ENCODE peak calls at places on chromosomes 5 and 9, in seven cellular contexts. S is OCI-LY7, N is GM23248, J is astrocyte, L is IMR-90, K is HCT116, W is hepatocyte. A is an unnamed sample.

GRCh38 chr5:53172630-53173029 is 63.1 kb upstream of the MOCS2 start:
- DNase-seq in S (no peak), N (no peak), J (no peak), L (no peak), K (no peak), W (no peak), A (no peak)

GRCh38 chr5:91419571-91420537 is 36.7 kb upstream of the ARRDC3 start:
- DNase-seq in S (peak; percentile 65), N (peak; percentile 63), J (no peak), L (peak; percentile 55), K (peak; percentile 48), W (peak; percentile 73), A (peak; percentile 61)

GRCh38 chr5:34762321-34762871 is 76.6 kb upstream of the TTC23L start:
- DNase-seq in S (no peak), N (peak; percentile 93), J (peak; percentile 92), L (peak; percentile 97), K (no peak), W (peak; percentile 70), A (no peak)

GRCh38 chr9:131585375-131585774 is 40.1 kb downstream of the PRRT1B start:
- DNase-seq in S (peak; percentile 33), N (no peak), J (no peak), L (peak; percentile 7), K (no peak), W (no peak), A (peak; percentile 75)

GRCh38 chr9:35538361-35539234 is 48.7 kb downstream of the RUSC2 start:
- DNase-seq in S (no peak), N (peak; percentile 90), J (peak; percentile 82), L (peak; percentile 82), K (no peak), W (peak; percentile 77), A (no peak)

GRCh38 chr5:132901036-132901435 is 27.6 kb downstream of the LEAP2 start:
- DNase-seq in S (peak; percentile 69), N (no peak), J (no peak), L (no peak), K (no peak), W (no peak), A (no peak)

GRCh38 chr5:176793343-176793699 is 17.0 kb upstream of the UNC5A start:
- DNase-seq in S (no peak), N (no peak), J (no peak), L (no peak), K (no peak), W (no peak), A (no peak)

GRCh38 chr9:129697111-129697955 is 31.9 kb downstream of the PRRX2 start:
- DNase-seq in S (no peak), N (peak; percentile 97), J (peak; percentile 53), L (peak; percentile 78), K (no peak), W (peak; percentile 87), A (no peak)

GRCh38 chr9:87099383-87099782 is 152.1 kb upstream of the GAS1 start:
- DNase-seq in S (no peak), N (peak; percentile 14), J (no peak), L (no peak), K (no peak), W (no peak), A (no peak)

GRCh38 chr5:180959661-180960060 is 29.0 kb upstream of the BTNL3 start:
- DNase-seq in S (no peak), N (no peak), J (no peak), L (no peak), K (no peak), W (no peak), A (peak; percentile 6)

GRCh38 chr5:32805966-32806626 is 95.0 kb downstream of the NPR3 start:
- DNase-seq in S (no peak), N (peak; percentile 94), J (peak; percentile 70), L (peak; percentile 94), K (no peak), W (peak; percentile 40), A (no peak)

GRCh38 chr5:6759401-6759800 is 46.2 kb downstream of the TENT4A start:
- DNase-seq in S (no peak), N (no peak), J (no peak), L (no peak), K (no peak), W (no peak), A (no peak)

GRCh38 chr9:72952914-72953313 is at the start of gene ALDH1A1:
- DNase-seq in S (peak; percentile 4), N (no peak), J (no peak), L (no peak), K (no peak), W (peak; percentile 50), A (no peak)

GRCh38 chr5:59648949-59649921 is 244.3 kb downstream of the PDE4D start:
- DNase-seq in S (no peak), N (no peak), J (peak; percentile 90), L (no peak), K (no peak), W (peak; percentile 66), A (no peak)

GRCh38 chr5:2686725-2687124 is 64.8 kb downstream of the IRX2 start:
- DNase-seq in S (no peak), N (peak; percentile 22), J (no peak), L (no peak), K (no peak), W (no peak), A (no peak)

GRCh38 chr5:2684606-2685005 is 66.9 kb downstream of the IRX2 start:
- DNase-seq in S (no peak), N (no peak), J (no peak), L (no peak), K (no peak), W (no peak), A (no peak)

GRCh38 chr5:2683720-2684119 is 67.8 kb downstream of the IRX2 start:
- DNase-seq in S (no peak), N (no peak), J (no peak), L (no peak), K (no peak), W (no peak), A (no peak)

GRCh38 chr5:2686296-2686695 is 65.2 kb downstream of the IRX2 start:
- DNase-seq in S (no peak), N (peak; percentile 1), J (peak; percentile 22), L (no peak), K (no peak), W (no peak), A (no peak)

DNA sequence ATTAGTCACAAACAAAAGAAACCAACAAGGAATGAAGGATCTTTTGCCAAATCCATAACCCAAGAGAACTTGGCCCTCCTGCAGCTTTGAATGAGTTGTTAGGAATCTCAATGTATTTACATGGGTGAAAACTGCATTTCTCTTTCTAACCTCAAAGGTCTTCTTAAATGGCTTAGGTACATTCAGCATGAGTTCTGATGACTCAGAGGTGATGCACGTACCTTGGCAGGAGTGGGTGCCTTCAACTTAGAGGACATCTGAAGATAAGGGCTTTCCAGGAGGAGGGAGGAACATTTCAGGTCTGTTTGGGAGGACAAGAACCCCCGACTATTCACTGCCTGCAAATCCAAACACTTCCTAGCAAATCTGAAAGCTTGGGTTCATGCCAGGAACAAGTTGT is 65.8 kb downstream of the IRX2 start:
- DNase-seq in S (no peak), N (peak; percentile 50), J (peak; percentile 97), L (peak; percentile 0), K (no peak), W (no peak), A (no peak)
- H2AFZ ChIP-seq in S (no peak overlapping the region), N (no peak overlapping the region), J (peak overlapping the region; percentile 45), L (no peak overlapping the region), K (no peak overlapping the region), W (no peak overlapping the region), A (no peak overlapping the region)

DNA sequence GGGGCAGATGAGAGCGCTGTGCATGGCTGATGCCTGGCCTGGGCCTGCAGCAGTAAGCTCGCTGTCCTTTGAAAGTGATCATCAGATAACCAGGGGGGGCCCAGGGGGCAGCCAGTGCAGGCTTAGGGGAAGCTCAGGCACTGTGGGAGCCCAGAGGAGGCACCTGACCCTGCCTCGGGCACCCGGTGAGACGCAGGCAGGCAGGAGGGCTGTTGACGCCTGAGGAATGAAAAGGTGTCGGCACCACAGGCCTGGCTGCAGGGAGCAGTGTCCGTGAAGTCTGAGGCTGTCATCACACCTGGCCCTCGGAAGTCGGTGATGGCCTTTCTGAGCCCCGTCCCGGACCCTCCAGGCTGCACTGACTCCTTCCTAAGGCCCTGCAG is 84.6 kb downstream of the RXRA start:
- DNase-seq in S (no peak), N (no peak), J (no peak), L (no peak), K (no peak), W (no peak), A (no peak)
- H4K20me1 ChIP-seq in S (no peaks in the 10 kb centered on the region), N (no peaks in the 10 kb centered on the region), J (peaks cover 63% of the 10 kb centered on the region), L (peaks cover 66% of the 10 kb centered on the region), K (no peaks in the 10 kb centered on the region), W (peaks cover 78% of the 10 kb centered on the region), A (peaks cover 37% of the 10 kb centered on the region)

GRCh38 chr9:127333326-127334064 is 63.5 kb upstream of the SLC2A8 start:
- DNase-seq in S (no peak), N (no peak), J (no peak), L (no peak), K (no peak), W (no peak), A (no peak)

GRCh38 chr9:127341152-127341551 is 55.8 kb upstream of the SLC2A8 start:
- DNase-seq in S (no peak), N (peak; percentile 6), J (no peak), L (no peak), K (no peak), W (no peak), A (no peak)

GRCh38 chr9:127340721-127341120 is 56.2 kb upstream of the SLC2A8 start:
- DNase-seq in S (no peak), N (peak; percentile 5), J (no peak), L (no peak), K (no peak), W (no peak), A (no peak)

GRCh38 chr9:127336086-127336485 is 60.9 kb upstream of the SLC2A8 start:
- DNase-seq in S (no peak), N (peak; percentile 48), J (peak; percentile 30), L (peak; percentile 68), K (no peak), W (no peak), A (no peak)

DNA sequence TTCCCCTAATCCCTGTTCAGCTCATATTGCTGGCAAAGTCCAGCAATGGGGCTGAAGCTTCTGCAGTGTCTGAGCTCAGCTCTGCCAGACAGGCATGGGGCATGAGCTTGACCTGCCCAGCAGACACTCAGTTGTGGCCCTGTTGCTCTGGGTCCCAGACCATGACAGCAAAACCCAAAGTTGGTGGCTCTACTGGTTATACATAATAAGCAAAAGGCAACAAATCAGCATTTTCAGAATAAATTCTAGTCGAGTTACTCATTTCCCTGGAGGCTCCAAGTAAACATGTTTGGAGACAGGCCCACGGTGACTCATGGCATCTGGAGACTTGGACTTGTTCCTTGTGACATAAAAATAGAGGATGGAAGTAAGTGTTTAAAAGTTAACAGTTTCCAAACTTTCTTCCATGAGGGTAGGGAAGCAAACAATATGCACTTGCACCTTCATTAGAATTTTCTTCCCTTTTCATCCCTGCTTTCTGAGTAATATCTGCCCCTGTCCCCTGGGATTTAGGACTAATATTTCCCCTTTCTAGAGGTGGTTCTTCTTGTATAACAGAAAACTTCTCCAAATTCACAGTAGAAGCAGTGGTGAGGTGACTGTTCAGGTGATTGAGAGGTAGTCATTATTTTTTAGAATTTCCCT is 60.1 kb upstream of the SLC2A8 start:
- DNase-seq in S (no peak), N (peak; percentile 97), J (peak; percentile 92), L (peak; percentile 96), K (peak; percentile 69), W (peak; percentile 84), A (no peak)
- H3K27ac ChIP-seq in S (no peak overlapping the region), N (peak overlapping the region; percentile 31), J (peak overlapping the region; percentile 67), L (peak overlapping the region; percentile 59), K (peak overlapping the region; percentile 51), W (peak overlapping the region; percentile 83), A (no peak overlapping the region)

GRCh38 chr9:94553029-94553938 is 1.6 kb upstream of the PCAT7 start:
- DNase-seq in S (peak; percentile 47), N (no peak), J (no peak), L (no peak), K (no peak), W (peak; percentile 40), A (no peak)

GRCh38 chr9:94554439-94555331 is at the start of gene PCAT7:
- DNase-seq in S (peak; percentile 89), N (peak; percentile 46), J (peak; percentile 23), L (no peak), K (peak; percentile 74), W (peak; percentile 92), A (peak; percentile 68)

GRCh38 chr9:94554078-94554438 is 825 bp upstream of the PCAT7 start:
- DNase-seq in S (no peak), N (no peak), J (no peak), L (no peak), K (no peak), W (peak; percentile 56), A (no peak)
- H2AFZ ChIP-seq in S (no peak overlapping the region), N (no peak overlapping the region), J (no peak overlapping the region), L (no peak overlapping the region), K (peak overlapping the region; percentile 79), W (no peak overlapping the region), A (no peak overlapping the region)